ENCODE peak calls at places on chromosomes 3 and 15, in ten cellular contexts. A, F, G, D, Y, E, Q, I, M and T are unnamed samples.

GRCh38 chr3:51970606-51971300 is 3.1 kb downstream of the ABHD14B start:
- DNase-seq in A (peak; percentile 50), F (no peak), G (no peak), D (no peak), Y (no peak), E (no peak), Q (no peak), I (no peak), M (no peak), T (no peak)

GRCh38 chr3:52036222-52036694 is 20.1 kb downstream of the DUSP7 start:
- DNase-seq in A (no peak), F (no peak), G (no peak), D (no peak), Y (no peak), E (no peak), Q (no peak), I (no peak), M (no peak), T (no peak)

GRCh38 chr3:71726106-71726505 is 904 bp upstream of the EIF4E3 start:
- DNase-seq in A (peak; percentile 26), F (no peak), G (no peak), D (no peak), Y (no peak), E (no peak), Q (no peak), I (no peak), M (no peak), T (no peak)

GRCh38 chr15:25849431-25849921 is 13.7 kb downstream of the ATP10A start:
- DNase-seq in A (no peak), F (no peak), G (no peak), D (no peak), Y (no peak), E (no peak), Q (no peak), I (no peak), M (no peak), T (no peak)

GRCh38 chr3:48301814-48302194 is 31.7 kb downstream of the SPINK8 start:
- DNase-seq in A (peak; percentile 64), F (no peak), G (peak; percentile 32), D (no peak), Y (peak; percentile 17), E (peak; percentile 22), Q (peak; percentile 45), I (no peak), M (no peak), T (no peak)

GRCh38 chr3:187020376-187020775 is 90.0 kb downstream of the ST6GAL1 start:
- DNase-seq in A (no peak), F (no peak), G (no peak), D (no peak), Y (no peak), E (no peak), Q (no peak), I (no peak), M (no peak), T (no peak)

GRCh38 chr3:10557783-10558373 is 52.5 kb upstream of the ATP2B2 start:
- DNase-seq in A (no peak), F (peak; percentile 60), G (no peak), D (no peak), Y (no peak), E (peak; percentile 38), Q (no peak), I (peak; percentile 41), M (no peak), T (no peak)

GRCh38 chr3:105905328-105905727 is 36.5 kb upstream of the CBLB start:
- DNase-seq in A (no peak), F (no peak), G (no peak), D (no peak), Y (no peak), E (no peak), Q (no peak), I (no peak), M (no peak), T (no peak)

GRCh38 chr3:149388001-149388435 is 10.6 kb upstream of the TM4SF1 start:
- DNase-seq in A (no peak), F (no peak), G (no peak), D (no peak), Y (no peak), E (no peak), Q (no peak), I (no peak), M (no peak), T (no peak)

GRCh38 chr15:66923438-66923881 is 141.9 kb upstream of the SMAD3 start:
- DNase-seq in A (peak; percentile 43), F (no peak), G (no peak), D (no peak), Y (no peak), E (peak; percentile 58), Q (peak; percentile 42), I (no peak), M (no peak), T (no peak)

GRCh38 chr15:74822233-74822632 is 4.2 kb upstream of the CPLX3 start:
- DNase-seq in A (no peak), F (no peak), G (no peak), D (no peak), Y (no peak), E (no peak), Q (no peak), I (no peak), M (no peak), T (no peak)

GRCh38 chr15:34353627-34354026 is 10.5 kb downstream of the NUTM1 start:
- DNase-seq in A (no peak), F (no peak), G (no peak), D (no peak), Y (no peak), E (no peak), Q (no peak), I (no peak), M (no peak), T (no peak)
- TF ChIP-seq POLR2A in A (no peak), F (no peak), G (no peak), D (no peak), Y (no peak), E (no peak), Q (no peak), I (no peak), M (no peak), T (no peak)

DNA sequence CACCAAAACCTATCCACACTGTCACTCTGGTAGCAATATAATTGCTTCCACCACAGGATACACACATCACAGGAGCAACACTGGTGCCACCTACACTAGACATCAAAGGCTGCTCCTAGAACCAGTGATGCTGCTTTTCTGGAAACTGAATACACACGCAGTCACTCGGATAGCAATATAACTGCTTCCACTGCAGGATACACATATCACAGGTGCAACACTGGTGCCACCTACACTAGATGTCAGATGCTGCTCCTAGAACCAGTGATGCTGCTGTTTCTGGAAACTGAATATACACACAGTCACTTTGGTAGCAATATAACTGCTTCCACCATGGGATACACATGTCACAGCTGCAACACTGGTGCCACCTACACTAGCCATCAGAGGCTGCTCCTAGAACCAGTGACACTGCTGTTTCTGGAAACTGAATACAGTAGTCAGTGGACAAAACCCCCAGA is 6.9 kb upstream of the TNFSF10 start:
- DNase-seq in A (no peak), F (no peak), G (no peak), D (no peak), Y (no peak), E (no peak), Q (no peak), I (no peak), M (no peak), T (no peak)
- H3K27ac ChIP-seq in A (no peak overlapping the region), F (no peak overlapping the region), G (no peak overlapping the region), D (no peak overlapping the region), Y (no peak overlapping the region), E (no peak overlapping the region), Q (no peak overlapping the region), I (no peak overlapping the region), M (no peak overlapping the region), T (no peak overlapping the region)

DNA sequence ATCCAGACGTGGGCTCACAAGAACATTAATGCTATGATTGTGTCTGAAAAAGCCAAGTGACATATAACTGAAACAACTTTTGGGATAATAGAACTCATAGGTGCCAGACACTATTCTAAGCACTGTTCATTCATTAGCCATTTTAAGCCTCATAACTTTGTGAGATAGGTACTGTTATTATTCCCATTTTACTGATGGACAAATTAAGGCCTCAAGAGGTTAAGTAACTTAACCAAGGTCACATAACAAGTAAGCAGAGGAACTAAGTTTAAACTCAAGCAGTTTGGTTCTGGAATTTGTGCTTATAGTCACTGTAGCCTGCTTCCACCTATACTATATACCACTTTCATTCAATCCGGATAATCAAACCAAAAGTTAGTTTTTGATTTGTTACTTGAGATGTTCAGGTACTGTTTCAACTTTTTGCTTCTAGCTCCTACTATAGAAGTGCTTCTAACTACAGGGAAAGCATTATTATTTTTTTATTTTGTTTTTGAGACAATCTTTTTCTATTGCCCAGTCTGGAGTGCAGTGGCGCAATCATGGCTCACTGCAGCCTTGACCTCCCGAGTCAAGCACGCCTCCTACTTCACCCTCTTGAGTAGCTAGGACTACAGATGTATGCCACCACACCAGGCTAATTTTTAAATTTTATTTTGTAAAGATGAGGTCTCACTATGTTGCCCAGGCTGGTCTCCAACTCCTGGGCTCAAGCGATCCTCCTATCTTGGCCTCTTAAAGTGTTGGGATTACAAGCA is 41.9 kb downstream of the TIPARP start:
- DNase-seq in A (no peak), F (no peak), G (no peak), D (no peak), Y (no peak), E (no peak), Q (no peak), I (no peak), M (no peak), T (no peak)
- TF ChIP-seq POLR2A in A (no peak), F (no peak), G (no peak), D (no peak), Y (no peak), E (no peak), Q (no peak), I (no peak), M (no peak), T (no peak)

GRCh38 chr3:195282982-195283381 is 12.0 kb upstream of the XXYLT1 start:
- DNase-seq in A (no peak), F (no peak), G (no peak), D (no peak), Y (peak; percentile 33), E (no peak), Q (peak; percentile 69), I (no peak), M (no peak), T (no peak)

GRCh38 chr3:195286115-195286872 is 15.3 kb upstream of the XXYLT1 start:
- DNase-seq in A (no peak), F (no peak), G (no peak), D (no peak), Y (no peak), E (no peak), Q (no peak), I (no peak), M (no peak), T (no peak)

GRCh38 chr3:195284842-195285241 is 13.9 kb upstream of the XXYLT1 start:
- DNase-seq in A (no peak), F (no peak), G (no peak), D (no peak), Y (no peak), E (no peak), Q (no peak), I (no peak), M (no peak), T (no peak)

GRCh38 chr3:195291121-195291520 is 20.2 kb upstream of the XXYLT1 start:
- DNase-seq in A (no peak), F (no peak), G (no peak), D (no peak), Y (no peak), E (no peak), Q (no peak), I (no peak), M (no peak), T (no peak)

DNA sequence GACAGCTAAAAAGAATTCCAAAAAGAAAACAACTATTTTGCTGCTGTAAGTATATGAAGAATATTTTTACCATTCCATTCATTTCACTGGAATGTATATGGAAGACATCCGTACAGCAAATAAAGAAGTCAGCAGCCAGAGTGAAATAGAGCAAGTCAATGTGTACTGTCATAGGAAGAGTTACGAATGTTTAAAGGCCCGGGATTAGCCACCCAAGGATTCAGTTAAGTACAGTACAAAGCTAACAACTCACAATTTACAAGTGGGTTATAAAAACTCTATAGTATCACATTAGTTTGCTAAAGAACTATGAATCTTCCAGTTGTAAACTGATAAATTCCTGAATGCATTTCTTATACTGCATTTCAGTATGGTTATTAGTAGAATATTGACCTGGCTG is 14.4 kb upstream of the XXYLT1 start:
- DNase-seq in A (no peak), F (no peak), G (no peak), D (no peak), Y (no peak), E (no peak), Q (no peak), I (no peak), M (no peak), T (no peak)
- H3K27ac ChIP-seq in A (peak overlapping the region; percentile 47), F (no peak overlapping the region), G (no peak overlapping the region), D (no peak overlapping the region), Y (no peak overlapping the region), E (no peak overlapping the region), Q (no peak overlapping the region), I (no peak overlapping the region), M (no peak overlapping the region), T (no peak overlapping the region)